ENCODE peak calls at places on chromosomes 11 and 22, in ten cellular contexts. One of them, this sample, is unnamed. For H3K27me3 and H3K9me3, the result is how much of the 10 kb centered on the place peaks cover.

GRCh38 chr11:33476945-33477584 is 219.9 kb downstream of the HIPK3 start:
- DNase-seq in suprapubic skin: no peak
- DNase-seq in stomach: no peak
- DNase-seq in sigmoid colon: no peak
- DNase-seq in transverse colon: no peak
- DNase-seq in SK-N-SH: no peak
- DNase-seq in K562: no peak
- DNase-seq in esophagus muscularis mucosa: no peak
- DNase-seq in GM12878: no peak
- DNase-seq in upper lobe of left lung: no peak
- DNase-seq in this sample: no peak

GRCh38 chr11:102457865-102458264 is 5.3 kb upstream of the TMEM123 start:
- DNase-seq in SK-N-SH: no peak
- DNase-seq in GM12878: no peak
- DNase-seq in suprapubic skin: no peak
- DNase-seq in esophagus muscularis mucosa: no peak
- DNase-seq in stomach: no peak
- DNase-seq in upper lobe of left lung: no peak
- DNase-seq in transverse colon: no peak
- DNase-seq in K562: no peak
- DNase-seq in sigmoid colon: no peak
- DNase-seq in this sample: no peak

GRCh38 chr22:24683671-24684070 is 80.7 kb downstream of the GGT1 start:
- DNase-seq in suprapubic skin: no peak
- DNase-seq in transverse colon: no peak
- DNase-seq in sigmoid colon: no peak
- DNase-seq in esophagus muscularis mucosa: no peak
- DNase-seq in SK-N-SH: no peak
- DNase-seq in K562: no peak
- DNase-seq in upper lobe of left lung: no peak
- DNase-seq in GM12878: no peak
- DNase-seq in stomach: no peak
- DNase-seq in this sample: no peak

GRCh38 chr22:42286205-42286604 is 15.8 kb upstream of the TCF20 start:
- DNase-seq in esophagus muscularis mucosa: no peak
- DNase-seq in sigmoid colon: no peak
- DNase-seq in K562: no peak
- DNase-seq in GM12878: no peak
- DNase-seq in SK-N-SH: no peak
- DNase-seq in stomach: no peak
- DNase-seq in upper lobe of left lung: no peak
- DNase-seq in suprapubic skin: no peak
- DNase-seq in transverse colon: no peak
- DNase-seq in this sample: no peak

GRCh38 chr22:28375761-28376534 is 303.7 kb downstream of the TTC28 start:
- DNase-seq in transverse colon: no peak
- DNase-seq in esophagus muscularis mucosa: no peak
- DNase-seq in K562: no peak
- DNase-seq in sigmoid colon: no peak
- DNase-seq in GM12878: no peak
- DNase-seq in upper lobe of left lung: no peak
- DNase-seq in suprapubic skin: no peak
- DNase-seq in SK-N-SH: no peak
- DNase-seq in stomach: no peak
- DNase-seq in this sample: no peak

GRCh38 chr11:126528075-126528474 is 172.6 kb downstream of the ST3GAL4 start:
- DNase-seq in upper lobe of left lung: no peak
- DNase-seq in suprapubic skin: no peak
- DNase-seq in sigmoid colon: peak
- DNase-seq in transverse colon: no peak
- DNase-seq in esophagus muscularis mucosa: no peak
- DNase-seq in GM12878: no peak
- DNase-seq in stomach: no peak
- DNase-seq in K562: no peak
- DNase-seq in SK-N-SH: no peak
- DNase-seq in this sample: no peak

GRCh38 chr11:19938051-19938856 is 222.0 kb downstream of the DBX1 start:
- DNase-seq in K562: peak
- DNase-seq in SK-N-SH: peak
- DNase-seq in upper lobe of left lung: peak
- DNase-seq in suprapubic skin: no peak
- DNase-seq in GM12878: no peak
- DNase-seq in sigmoid colon: no peak
- DNase-seq in transverse colon: peak
- DNase-seq in stomach: peak
- DNase-seq in esophagus muscularis mucosa: no peak
- DNase-seq in this sample: peak

GRCh38 chr11:132623496-132623895 is 908.8 kb downstream of the OPCML start:
- DNase-seq in GM12878: no peak
- DNase-seq in sigmoid colon: no peak
- DNase-seq in transverse colon: no peak
- DNase-seq in stomach: no peak
- DNase-seq in upper lobe of left lung: no peak
- DNase-seq in suprapubic skin: no peak
- DNase-seq in esophagus muscularis mucosa: peak
- DNase-seq in SK-N-SH: no peak
- DNase-seq in K562: no peak
- DNase-seq in this sample: no peak

GRCh38 chr11:4580124-4580523 is 1.4 kb upstream of the OR52I2 start:
- DNase-seq in upper lobe of left lung: no peak
- DNase-seq in sigmoid colon: no peak
- DNase-seq in transverse colon: no peak
- DNase-seq in esophagus muscularis mucosa: no peak
- DNase-seq in SK-N-SH: no peak
- DNase-seq in stomach: no peak
- DNase-seq in suprapubic skin: no peak
- DNase-seq in K562: no peak
- DNase-seq in GM12878: no peak
- DNase-seq in this sample: no peak

GRCh38 chr11:77819411-77819920 is 1.1 kb downstream of the RSF1 start:
- DNase-seq in sigmoid colon: peak
- DNase-seq in upper lobe of left lung: peak
- DNase-seq in GM12878: peak
- DNase-seq in esophagus muscularis mucosa: peak
- DNase-seq in suprapubic skin: peak
- DNase-seq in transverse colon: peak
- DNase-seq in stomach: peak
- DNase-seq in SK-N-SH: peak
- DNase-seq in K562: peak
- DNase-seq in this sample: peak

GRCh38 chr11:32829680-32830412 is at the start of gene PRRG4:
- DNase-seq in suprapubic skin: peak
- DNase-seq in stomach: peak
- DNase-seq in K562: no peak
- DNase-seq in SK-N-SH: peak
- DNase-seq in sigmoid colon: peak
- DNase-seq in transverse colon: peak
- DNase-seq in upper lobe of left lung: peak
- DNase-seq in GM12878: no peak
- DNase-seq in esophagus muscularis mucosa: no peak
- DNase-seq in this sample: peak

DNA sequence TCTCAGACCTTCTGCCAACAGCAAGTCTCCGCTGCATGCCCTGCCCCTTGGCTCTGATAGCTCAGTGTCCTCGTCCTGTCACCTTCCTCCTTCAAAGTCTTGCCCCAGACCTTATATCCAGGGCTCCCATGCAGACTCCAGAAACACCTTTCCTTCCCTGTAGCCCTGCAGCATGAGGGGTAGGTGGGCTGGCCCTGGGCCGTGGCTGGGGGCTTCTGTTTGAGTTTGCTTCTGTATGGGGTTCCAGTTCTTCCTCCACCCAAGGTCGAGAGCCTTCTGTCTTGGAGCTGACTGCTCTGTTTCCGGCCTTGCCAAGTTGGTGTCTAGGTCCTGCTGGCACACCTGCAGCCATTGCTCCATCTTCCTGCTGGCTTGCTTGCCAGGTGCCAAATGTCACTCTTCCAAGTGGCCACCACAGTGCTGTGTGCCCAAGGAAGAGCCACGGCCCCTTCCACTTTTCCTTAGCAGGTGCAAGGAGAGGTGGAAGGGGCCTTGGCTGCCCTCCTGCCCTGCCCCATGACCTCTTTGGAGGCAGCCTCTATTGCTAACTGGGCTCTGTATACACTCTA is 74.8 kb upstream of the NECTIN1 start:
- DNase-seq in esophagus muscularis mucosa: no peak
- DNase-seq in sigmoid colon: peak
- DNase-seq in upper lobe of left lung: no peak
- DNase-seq in suprapubic skin: no peak
- DNase-seq in K562: no peak
- DNase-seq in SK-N-SH: no peak
- DNase-seq in transverse colon: no peak
- DNase-seq in stomach: no peak
- DNase-seq in GM12878: no peak
- DNase-seq in this sample: no peak
- H3K27me3 ChIP-seq in esophagus muscularis mucosa: under half
- H3K27me3 ChIP-seq in sigmoid colon: under half
- H3K27me3 ChIP-seq in upper lobe of left lung: under half
- H3K27me3 ChIP-seq in suprapubic skin: under half
- H3K27me3 ChIP-seq in K562: under half
- H3K27me3 ChIP-seq in SK-N-SH: under half
- H3K27me3 ChIP-seq in transverse colon: under half
- H3K27me3 ChIP-seq in stomach: under half
- H3K27me3 ChIP-seq in GM12878: under half
- H3K27me3 ChIP-seq in this sample: under half

DNA sequence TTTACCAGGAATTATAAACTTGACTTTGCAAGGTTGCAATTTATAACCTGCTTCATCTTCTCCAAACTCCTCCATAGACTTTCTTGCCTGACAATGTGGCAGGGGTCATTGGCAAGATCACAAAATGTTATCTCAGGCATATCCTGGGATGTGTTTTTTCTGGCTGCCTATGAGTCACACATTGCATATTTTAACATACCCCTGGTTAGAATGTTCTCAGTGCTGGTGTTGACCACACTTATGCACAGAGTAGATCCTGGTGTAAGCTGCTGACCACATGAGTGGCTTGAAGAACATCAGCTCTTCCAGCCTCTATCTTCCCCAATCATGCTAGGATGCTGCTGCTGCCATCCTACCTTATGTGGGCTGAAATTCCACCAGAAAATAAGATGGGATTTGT is 137.4 kb upstream of the TTC12 start:
- DNase-seq in transverse colon: no peak
- DNase-seq in K562: no peak
- DNase-seq in sigmoid colon: no peak
- DNase-seq in SK-N-SH: no peak
- DNase-seq in upper lobe of left lung: no peak
- DNase-seq in esophagus muscularis mucosa: no peak
- DNase-seq in suprapubic skin: no peak
- DNase-seq in stomach: no peak
- DNase-seq in GM12878: no peak
- DNase-seq in this sample: no peak
- H3K9me3 ChIP-seq in transverse colon: under half
- H3K9me3 ChIP-seq in K562: under half
- H3K9me3 ChIP-seq in sigmoid colon: under half
- H3K9me3 ChIP-seq in SK-N-SH: under half
- H3K9me3 ChIP-seq in upper lobe of left lung: under half
- H3K9me3 ChIP-seq in esophagus muscularis mucosa: under half
- H3K9me3 ChIP-seq in suprapubic skin: under half
- H3K9me3 ChIP-seq in stomach: under half
- H3K9me3 ChIP-seq in GM12878: under half
- H3K9me3 ChIP-seq in this sample: under half

GRCh38 chr11:45482331-45482730 is 183.1 kb downstream of the CHST1 start:
- DNase-seq in upper lobe of left lung: no peak
- DNase-seq in sigmoid colon: peak
- DNase-seq in K562: no peak
- DNase-seq in transverse colon: no peak
- DNase-seq in SK-N-SH: no peak
- DNase-seq in GM12878: no peak
- DNase-seq in stomach: peak
- DNase-seq in suprapubic skin: no peak
- DNase-seq in esophagus muscularis mucosa: no peak
- DNase-seq in this sample: no peak

GRCh38 chr11:45484326-45484725 is 181.1 kb downstream of the CHST1 start:
- DNase-seq in GM12878: no peak
- DNase-seq in K562: no peak
- DNase-seq in sigmoid colon: peak
- DNase-seq in suprapubic skin: no peak
- DNase-seq in esophagus muscularis mucosa: no peak
- DNase-seq in SK-N-SH: no peak
- DNase-seq in transverse colon: no peak
- DNase-seq in upper lobe of left lung: no peak
- DNase-seq in stomach: no peak
- DNase-seq in this sample: no peak

GRCh38 chr11:45486461-45486860 is 179.0 kb downstream of the CHST1 start:
- DNase-seq in suprapubic skin: no peak
- DNase-seq in SK-N-SH: no peak
- DNase-seq in K562: no peak
- DNase-seq in transverse colon: no peak
- DNase-seq in upper lobe of left lung: no peak
- DNase-seq in GM12878: no peak
- DNase-seq in esophagus muscularis mucosa: no peak
- DNase-seq in stomach: peak
- DNase-seq in sigmoid colon: peak
- DNase-seq in this sample: no peak

GRCh38 chr11:45483361-45483760 is 182.1 kb downstream of the CHST1 start:
- DNase-seq in GM12878: no peak
- DNase-seq in SK-N-SH: no peak
- DNase-seq in transverse colon: no peak
- DNase-seq in esophagus muscularis mucosa: no peak
- DNase-seq in K562: no peak
- DNase-seq in suprapubic skin: no peak
- DNase-seq in stomach: peak
- DNase-seq in upper lobe of left lung: no peak
- DNase-seq in sigmoid colon: peak
- DNase-seq in this sample: no peak

DNA sequence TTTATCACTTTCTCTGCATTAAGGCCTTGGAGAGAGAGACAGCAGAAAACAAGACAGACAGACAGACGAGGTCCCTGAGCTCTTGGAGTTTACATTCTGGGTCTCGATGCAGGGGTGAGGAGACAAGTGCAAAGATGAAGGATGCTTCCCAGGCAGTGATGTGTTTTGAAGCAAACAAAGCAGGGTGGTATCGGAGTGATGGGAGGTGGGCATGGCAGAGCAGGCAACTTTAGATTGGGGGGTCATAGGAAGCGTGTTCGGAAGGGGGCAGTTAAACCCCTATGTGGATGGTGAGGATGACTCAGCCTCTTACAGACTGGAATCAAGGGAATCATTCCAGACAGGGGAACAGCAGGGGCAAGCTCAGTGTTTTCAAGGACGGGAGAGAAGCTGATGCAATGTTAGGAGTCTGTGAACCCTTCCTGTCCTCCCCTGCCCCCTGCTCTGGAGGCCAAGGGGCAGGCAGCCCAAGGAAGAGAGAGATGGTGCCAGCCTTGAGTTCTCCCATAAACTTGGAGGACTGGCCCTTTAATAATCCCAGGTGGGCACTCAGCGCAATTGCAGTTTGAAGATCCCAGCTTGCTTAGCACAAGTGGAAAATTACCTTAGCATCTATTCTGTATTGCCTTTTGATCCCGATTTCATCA is 180.2 kb downstream of the CHST1 start:
- DNase-seq in SK-N-SH: no peak
- DNase-seq in upper lobe of left lung: no peak
- DNase-seq in stomach: peak
- DNase-seq in esophagus muscularis mucosa: no peak
- DNase-seq in GM12878: no peak
- DNase-seq in K562: no peak
- DNase-seq in transverse colon: no peak
- DNase-seq in suprapubic skin: no peak
- DNase-seq in sigmoid colon: peak
- DNase-seq in this sample: no peak
- TF ChIP-seq EP300 in SK-N-SH: no peak
- TF ChIP-seq EP300 in upper lobe of left lung: no peak
- TF ChIP-seq EP300 in stomach: no peak
- TF ChIP-seq EP300 in esophagus muscularis mucosa: no peak
- TF ChIP-seq EP300 in GM12878: no peak
- TF ChIP-seq EP300 in K562: no peak
- TF ChIP-seq EP300 in transverse colon: no peak
- TF ChIP-seq EP300 in suprapubic skin: no peak
- TF ChIP-seq EP300 in sigmoid colon: no peak
- TF ChIP-seq EP300 in this sample: no peak

GRCh38 chr11:1546077-1546535 is 26.0 kb downstream of the DUSP8 start:
- DNase-seq in esophagus muscularis mucosa: no peak
- DNase-seq in K562: no peak
- DNase-seq in suprapubic skin: no peak
- DNase-seq in upper lobe of left lung: no peak
- DNase-seq in transverse colon: peak
- DNase-seq in GM12878: no peak
- DNase-seq in sigmoid colon: no peak
- DNase-seq in SK-N-SH: no peak
- DNase-seq in stomach: no peak
- DNase-seq in this sample: no peak
- H3K27me3 ChIP-seq in esophagus muscularis mucosa: under half
- H3K27me3 ChIP-seq in K562: under half
- H3K27me3 ChIP-seq in suprapubic skin: under half
- H3K27me3 ChIP-seq in upper lobe of left lung: under half
- H3K27me3 ChIP-seq in transverse colon: under half
- H3K27me3 ChIP-seq in GM12878: under half
- H3K27me3 ChIP-seq in sigmoid colon: under half
- H3K27me3 ChIP-seq in SK-N-SH: under half
- H3K27me3 ChIP-seq in stomach: under half
- H3K27me3 ChIP-seq in this sample: under half

This sample was measured in tibial nerve.